ENCODE peak calls at places on chromosomes 2 and 18, in eight cellular contexts. One of them, this sample, is unnamed. For H3K4me1, the result is how much of the 10 kb centered on the place peaks cover.

GRCh38 chr2:71646028-71646427 is 192.7 kb downstream of the DYSF start:
- DNase-seq in GM23338: no peak
- DNase-seq in HepG2: no peak
- DNase-seq in K562: no peak
- DNase-seq in HCT116: no peak
- DNase-seq in SK-N-SH: no peak
- DNase-seq in A549: no peak
- DNase-seq in GM12878: no peak
- DNase-seq in this sample: no peak

GRCh38 chr2:111946294-111947114 is 48.1 kb downstream of the MERTK start:
- DNase-seq in SK-N-SH: no peak
- DNase-seq in HepG2: peak
- DNase-seq in K562: no peak
- DNase-seq in HCT116: peak
- DNase-seq in GM23338: peak
- DNase-seq in A549: peak
- DNase-seq in GM12878: no peak
- DNase-seq in this sample: no peak

GRCh38 chr18:27843783-27844415 is 333.0 kb downstream of the CDH2 start:
- DNase-seq in HCT116: no peak
- DNase-seq in A549: no peak
- DNase-seq in HepG2: no peak
- DNase-seq in K562: no peak
- DNase-seq in GM23338: no peak
- DNase-seq in GM12878: no peak
- DNase-seq in SK-N-SH: no peak
- DNase-seq in this sample: no peak

GRCh38 chr18:45793295-45793965 is 32.0 kb upstream of the SIGLEC15 start:
- DNase-seq in GM23338: peak
- DNase-seq in SK-N-SH: no peak
- DNase-seq in A549: peak
- DNase-seq in HepG2: no peak
- DNase-seq in GM12878: no peak
- DNase-seq in HCT116: peak
- DNase-seq in K562: no peak
- DNase-seq in this sample: peak

GRCh38 chr2:26442707-26443106 is 35.2 kb downstream of the OTOF start:
- DNase-seq in HCT116: no peak
- DNase-seq in HepG2: no peak
- DNase-seq in GM12878: no peak
- DNase-seq in K562: no peak
- DNase-seq in SK-N-SH: no peak
- DNase-seq in GM23338: no peak
- DNase-seq in A549: no peak
- DNase-seq in this sample: no peak

GRCh38 chr2:153165021-153165420 is 313.5 kb downstream of the RPRM start:
- DNase-seq in K562: no peak
- DNase-seq in SK-N-SH: no peak
- DNase-seq in GM12878: no peak
- DNase-seq in HepG2: no peak
- DNase-seq in A549: no peak
- DNase-seq in GM23338: no peak
- DNase-seq in HCT116: no peak
- DNase-seq in this sample: no peak

GRCh38 chr2:24438106-24438505 is 52.9 kb upstream of the NCOA1 start:
- DNase-seq in GM12878: no peak
- DNase-seq in HepG2: no peak
- DNase-seq in SK-N-SH: no peak
- DNase-seq in HCT116: no peak
- DNase-seq in GM23338: no peak
- DNase-seq in K562: no peak
- DNase-seq in A549: no peak
- DNase-seq in this sample: no peak

GRCh38 chr2:14761118-14761517 is 128.6 kb downstream of the LRATD1 start:
- DNase-seq in SK-N-SH: peak
- DNase-seq in GM12878: no peak
- DNase-seq in A549: no peak
- DNase-seq in HCT116: no peak
- DNase-seq in HepG2: no peak
- DNase-seq in K562: no peak
- DNase-seq in GM23338: no peak
- DNase-seq in this sample: no peak

GRCh38 chr18:48863432-48864065 is 87.2 kb downstream of the SMAD7 start:
- DNase-seq in GM23338: no peak
- DNase-seq in HepG2: no peak
- DNase-seq in SK-N-SH: no peak
- DNase-seq in A549: no peak
- DNase-seq in GM12878: no peak
- DNase-seq in K562: no peak
- DNase-seq in HCT116: no peak
- DNase-seq in this sample: no peak

GRCh38 chr18:58288922-58289797 is 245.1 kb downstream of the NEDD4L start:
- DNase-seq in GM12878: no peak
- DNase-seq in A549: no peak
- DNase-seq in HepG2: no peak
- DNase-seq in K562: no peak
- DNase-seq in SK-N-SH: no peak
- DNase-seq in HCT116: no peak
- DNase-seq in GM23338: no peak
- DNase-seq in this sample: no peak

GRCh38 chr2:150591901-150592300 is 104.4 kb upstream of the RND3 start:
- DNase-seq in SK-N-SH: no peak
- DNase-seq in HCT116: no peak
- DNase-seq in A549: no peak
- DNase-seq in GM23338: no peak
- DNase-seq in K562: no peak
- DNase-seq in HepG2: no peak
- DNase-seq in GM12878: no peak
- DNase-seq in this sample: no peak

GRCh38 chr2:67717692-67718091 is 320.6 kb downstream of the ETAA1 start:
- DNase-seq in HepG2: no peak
- DNase-seq in SK-N-SH: no peak
- DNase-seq in GM12878: no peak
- DNase-seq in HCT116: no peak
- DNase-seq in GM23338: no peak
- DNase-seq in A549: no peak
- DNase-seq in K562: no peak
- DNase-seq in this sample: no peak

GRCh38 chr2:232018191-232018590 is 56.7 kb downstream of the DIS3L2 start:
- DNase-seq in GM23338: no peak
- DNase-seq in HCT116: no peak
- DNase-seq in SK-N-SH: no peak
- DNase-seq in K562: no peak
- DNase-seq in A549: no peak
- DNase-seq in HepG2: no peak
- DNase-seq in GM12878: no peak
- DNase-seq in this sample: no peak
- H3K4me1 ChIP-seq in GM23338: under half
- H3K4me1 ChIP-seq in HCT116: under half
- H3K4me1 ChIP-seq in SK-N-SH: under half
- H3K4me1 ChIP-seq in K562: under half
- H3K4me1 ChIP-seq in A549: under half
- H3K4me1 ChIP-seq in HepG2: under half
- H3K4me1 ChIP-seq in GM12878: under half
- H3K4me1 ChIP-seq in this sample: under half

GRCh38 chr2:10120158-10120937 is 2.2 kb upstream of the RRM2 start:
- DNase-seq in GM23338: peak
- DNase-seq in SK-N-SH: peak
- DNase-seq in A549: peak
- DNase-seq in HCT116: peak
- DNase-seq in HepG2: peak
- DNase-seq in K562: peak
- DNase-seq in GM12878: peak
- DNase-seq in this sample: no peak

GRCh38 chr2:10122500-10123280 is at the start of gene RRM2:
- DNase-seq in A549: peak
- DNase-seq in GM12878: peak
- DNase-seq in K562: peak
- DNase-seq in SK-N-SH: peak
- DNase-seq in HCT116: peak
- DNase-seq in GM23338: peak
- DNase-seq in HepG2: peak
- DNase-seq in this sample: no peak

GRCh38 chr2:10119601-10120157 is 2.9 kb upstream of the RRM2 start:
- DNase-seq in SK-N-SH: no peak
- DNase-seq in A549: no peak
- DNase-seq in HepG2: no peak
- DNase-seq in GM23338: no peak
- DNase-seq in GM12878: no peak
- DNase-seq in HCT116: no peak
- DNase-seq in K562: no peak
- DNase-seq in this sample: no peak

GRCh38 chr2:10119027-10119325 is 3.6 kb upstream of the RRM2 start:
- DNase-seq in GM23338: no peak
- DNase-seq in GM12878: no peak
- DNase-seq in HepG2: no peak
- DNase-seq in K562: no peak
- DNase-seq in HCT116: no peak
- DNase-seq in A549: no peak
- DNase-seq in SK-N-SH: no peak
- DNase-seq in this sample: no peak

GRCh38 chr2:10120938-10121574 is 1.5 kb upstream of the RRM2 start:
- DNase-seq in A549: no peak
- DNase-seq in SK-N-SH: no peak
- DNase-seq in GM12878: no peak
- DNase-seq in K562: no peak
- DNase-seq in HCT116: no peak
- DNase-seq in HepG2: peak
- DNase-seq in GM23338: no peak
- DNase-seq in this sample: no peak
- TF ChIP-seq REST in A549: no peak
- TF ChIP-seq REST in SK-N-SH: no peak
- TF ChIP-seq REST in GM12878: no peak
- TF ChIP-seq REST in K562: no peak
- TF ChIP-seq REST in HCT116: no peak
- TF ChIP-seq REST in HepG2: no peak
- TF ChIP-seq REST in GM23338: no peak
- TF ChIP-seq REST in this sample: no peak

DNA sequence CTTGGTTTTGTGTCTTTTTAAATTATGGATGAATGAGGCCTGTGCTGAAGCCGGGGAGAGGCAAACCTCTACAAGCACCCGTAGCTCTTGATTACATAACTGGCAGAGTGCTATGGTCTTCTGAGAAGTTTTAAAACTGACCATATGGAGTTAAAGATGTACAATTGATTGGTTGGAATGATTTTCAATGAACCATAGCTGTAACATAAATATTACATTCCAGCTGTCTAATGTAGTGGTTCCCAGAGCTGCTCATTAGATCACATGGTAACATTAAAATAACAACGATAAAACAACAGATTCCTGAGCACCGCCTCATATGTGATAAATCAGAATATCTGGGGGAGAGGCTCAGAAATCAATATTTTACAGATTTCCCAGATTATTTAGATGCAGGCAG is 71.2 kb upstream of the MAP4K3 start:
- DNase-seq in K562: no peak
- DNase-seq in GM12878: no peak
- DNase-seq in HCT116: no peak
- DNase-seq in A549: no peak
- DNase-seq in GM23338: no peak
- DNase-seq in SK-N-SH: no peak
- DNase-seq in HepG2: no peak
- DNase-seq in this sample: no peak
- H3K4me1 ChIP-seq in K562: under half
- H3K4me1 ChIP-seq in GM12878: under half
- H3K4me1 ChIP-seq in HCT116: under half
- H3K4me1 ChIP-seq in A549: half or more
- H3K4me1 ChIP-seq in GM23338: under half
- H3K4me1 ChIP-seq in SK-N-SH: under half
- H3K4me1 ChIP-seq in HepG2: half or more
- H3K4me1 ChIP-seq in this sample: under half

GRCh38 chr2:65367517-65367916 is 64.9 kb downstream of the SPRED2 start:
- DNase-seq in SK-N-SH: peak
- DNase-seq in HepG2: no peak
- DNase-seq in A549: peak
- DNase-seq in GM23338: no peak
- DNase-seq in HCT116: no peak
- DNase-seq in GM12878: no peak
- DNase-seq in K562: peak
- DNase-seq in this sample: peak

GRCh38 chr2:65364054-65364651 is 68.2 kb downstream of the SPRED2 start:
- DNase-seq in SK-N-SH: no peak
- DNase-seq in HepG2: no peak
- DNase-seq in HCT116: no peak
- DNase-seq in A549: no peak
- DNase-seq in K562: no peak
- DNase-seq in GM23338: no peak
- DNase-seq in GM12878: no peak
- DNase-seq in this sample: no peak

GRCh38 chr2:65364986-65365733 is 67.2 kb downstream of the SPRED2 start:
- DNase-seq in HepG2: no peak
- DNase-seq in GM12878: no peak
- DNase-seq in K562: no peak
- DNase-seq in GM23338: no peak
- DNase-seq in SK-N-SH: no peak
- DNase-seq in A549: no peak
- DNase-seq in HCT116: no peak
- DNase-seq in this sample: no peak

GRCh38 chr2:65368464-65368863 is 63.9 kb downstream of the SPRED2 start:
- DNase-seq in SK-N-SH: no peak
- DNase-seq in GM12878: no peak
- DNase-seq in HepG2: no peak
- DNase-seq in A549: no peak
- DNase-seq in HCT116: no peak
- DNase-seq in GM23338: no peak
- DNase-seq in K562: no peak
- DNase-seq in this sample: no peak

GRCh38 chr2:65366595-65367125 is 65.7 kb downstream of the SPRED2 start:
- DNase-seq in HCT116: peak
- DNase-seq in HepG2: peak
- DNase-seq in GM23338: no peak
- DNase-seq in GM12878: peak
- DNase-seq in K562: peak
- DNase-seq in SK-N-SH: no peak
- DNase-seq in A549: peak
- DNase-seq in this sample: peak
- TF ChIP-seq REST in HCT116: no peak
- TF ChIP-seq REST in HepG2: no peak
- TF ChIP-seq REST in GM23338: no peak
- TF ChIP-seq REST in GM12878: no peak
- TF ChIP-seq REST in K562: no peak
- TF ChIP-seq REST in SK-N-SH: peak
- TF ChIP-seq REST in A549: no peak
- TF ChIP-seq REST in this sample: no peak

This sample was measured in Panc1.